ENCODE peak calls at places on chromosomes 16 and 17, in five cellular contexts. E, M, N, K and P are unnamed samples.
A peak's percentile ranks its signal among the peaks of the same experiment; 100 is the strongest.

GRCh38 chr17:38925263-38925995 is at the start of gene LASP1NB:
- DNase-seq in E (no peak), M (no peak), N (peak; percentile 57), K (peak; percentile 40), P (no peak)

GRCh38 chr16:87948735-87949070 is 2.5 kb upstream of the BANP start:
- DNase-seq in E (no peak), M (no peak), N (no peak), K (no peak), P (no peak)

GRCh38 chr17:70875729-70876344 is 706.5 kb downstream of the KCNJ2 start:
- DNase-seq in E (no peak), M (no peak), N (peak; percentile 69), K (no peak), P (no peak)

GRCh38 chr17:79904865-79905264 is 65.6 kb upstream of the CBX4 start:
- DNase-seq in E (no peak), M (no peak), N (no peak), K (no peak), P (no peak)

GRCh38 chr16:50711862-50712567 is 18.6 kb downstream of the NOD2 start:
- DNase-seq in E (no peak), M (no peak), N (no peak), K (no peak), P (no peak)

GRCh38 chr16:87582221-87582965 is 19.9 kb upstream of the JPH3 start:
- DNase-seq in E (peak; percentile 30), M (peak; percentile 64), N (peak; percentile 88), K (no peak), P (no peak)

GRCh38 chr17:18280766-18281165 is 20.3 kb downstream of the MIEF2 start:
- DNase-seq in E (no peak), M (no peak), N (no peak), K (no peak), P (no peak)

GRCh38 chr16:6374816-6375215 is 957.8 kb upstream of the RBFOX1 start:
- DNase-seq in E (no peak), M (no peak), N (no peak), K (no peak), P (no peak)

GRCh38 chr17:64682261-64683181 is 20.4 kb upstream of the SMURF2 start:
- DNase-seq in E (no peak), M (no peak), N (peak; percentile 31), K (no peak), P (no peak)

GRCh38 chr16:73173396-73173795 is 125.5 kb upstream of the ZFHX3 start:
- DNase-seq in E (no peak), M (no peak), N (no peak), K (no peak), P (no peak)

GRCh38 chr16:83945587-83945986 is 7.5 kb upstream of the OSGIN1 start:
- DNase-seq in E (no peak), M (no peak), N (no peak), K (no peak), P (no peak)

GRCh38 chr17:72388765-72389473 is 268.1 kb downstream of the SOX9 start:
- DNase-seq in E (no peak), M (no peak), N (no peak), K (no peak), P (no peak)

GRCh38 chr17:82985973-82986372 is 93.4 kb upstream of the METRNL start:
- DNase-seq in E (no peak), M (no peak), N (peak; percentile 4), K (peak; percentile 67), P (peak; percentile 78)

GRCh38 chr17:44345497-44346026 is 460 bp downstream of the GRN start:
- DNase-seq in E (no peak), M (peak; percentile 43), N (peak; percentile 59), K (peak; percentile 42), P (no peak)

GRCh38 chr16:425740-426114 is 278 bp downstream of the RAB11FIP3 start:
- DNase-seq in E (no peak), M (no peak), N (no peak), K (no peak), P (no peak)

GRCh38 chr17:42200702-42201101 is 6.4 kb upstream of the GHDC start:
- DNase-seq in E (no peak), M (no peak), N (peak; percentile 88), K (no peak), P (no peak)

GRCh38 chr17:14211778-14212177 is 24.9 kb downstream of the CDRT15 start:
- DNase-seq in E (no peak), M (no peak), N (peak; percentile 4), K (peak; percentile 40), P (no peak)
- TF ChIP-seq CTCF in E (peak; percentile 49), M (no peak), N (peak; percentile 23), K (peak; percentile 48), P (no peak)

GRCh38 chr17:48970865-48971687 is 2.7 kb upstream of the GIP start:
- DNase-seq in E (no peak), M (no peak), N (no peak), K (no peak), P (no peak)
- TF ChIP-seq CTCF in E (no peak), M (no peak), N (no peak), K (no peak), P (no peak)

DNA sequence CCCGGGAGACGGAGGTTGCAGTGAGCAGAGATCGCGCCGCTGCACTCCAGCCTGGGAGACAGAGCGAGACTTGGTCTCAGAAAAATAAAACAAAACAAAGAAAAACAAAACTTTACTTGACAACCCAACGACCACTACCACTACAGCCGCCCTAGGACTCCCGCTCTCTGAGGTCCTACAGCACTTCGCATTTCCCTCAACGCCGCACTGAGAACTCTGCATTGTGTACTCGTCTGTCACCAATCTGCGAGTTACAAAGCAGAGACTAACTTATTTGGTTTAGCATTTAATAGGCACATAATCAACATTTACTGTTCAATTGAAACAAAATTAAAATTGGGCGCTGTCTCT is 479 bp upstream of the ZNF207 start:
- DNase-seq in E (no peak), M (peak; percentile 21), N (peak; percentile 27), K (no peak), P (no peak)
- TF ChIP-seq CTCF in E (no peak), M (no peak), N (no peak), K (no peak), P (no peak)

GRCh38 chr17:1976683-1977064 is 48.5 kb downstream of the RTN4RL1 start:
- DNase-seq in E (no peak), M (no peak), N (no peak), K (no peak), P (no peak)
- TF ChIP-seq CTCF in E (no peak), M (no peak), N (no peak), K (no peak), P (no peak)

DNA sequence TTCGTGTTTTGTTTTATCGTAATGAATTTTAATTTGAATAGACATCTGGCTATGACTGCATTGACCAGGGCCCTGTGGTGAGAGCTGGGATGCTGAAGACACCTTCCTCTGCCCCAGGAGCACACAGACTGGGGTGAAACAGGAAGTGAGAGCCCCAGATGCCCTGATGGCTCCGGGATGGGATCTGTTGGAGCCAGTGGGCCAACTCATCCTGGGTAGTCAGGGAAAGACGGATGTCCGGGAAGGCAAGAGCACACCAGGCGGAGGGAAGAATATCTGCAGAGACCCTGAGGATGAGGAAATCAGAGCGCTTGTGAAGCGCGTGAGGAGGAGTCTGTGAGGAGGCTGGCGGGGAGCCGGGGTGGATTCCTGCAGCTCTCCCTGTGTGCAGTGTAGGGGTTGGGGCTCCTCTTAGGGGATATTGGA is 71.5 kb upstream of the LGALS9 start:
- DNase-seq in E (no peak), M (peak; percentile 21), N (peak; percentile 94), K (no peak), P (no peak)
- TF ChIP-seq CTCF in E (peak; percentile 35), M (peak; percentile 6), N (peak; percentile 56), K (no peak), P (no peak)

GRCh38 chr16:3095869-3096268 is 3.2 kb downstream of the ZSCAN10 start:
- DNase-seq in E (no peak), M (no peak), N (no peak), K (peak; percentile 47), P (no peak)
- TF ChIP-seq CTCF in E (peak; percentile 21), M (no peak), N (peak; percentile 22), K (peak; percentile 60), P (peak; percentile 35)

DNA sequence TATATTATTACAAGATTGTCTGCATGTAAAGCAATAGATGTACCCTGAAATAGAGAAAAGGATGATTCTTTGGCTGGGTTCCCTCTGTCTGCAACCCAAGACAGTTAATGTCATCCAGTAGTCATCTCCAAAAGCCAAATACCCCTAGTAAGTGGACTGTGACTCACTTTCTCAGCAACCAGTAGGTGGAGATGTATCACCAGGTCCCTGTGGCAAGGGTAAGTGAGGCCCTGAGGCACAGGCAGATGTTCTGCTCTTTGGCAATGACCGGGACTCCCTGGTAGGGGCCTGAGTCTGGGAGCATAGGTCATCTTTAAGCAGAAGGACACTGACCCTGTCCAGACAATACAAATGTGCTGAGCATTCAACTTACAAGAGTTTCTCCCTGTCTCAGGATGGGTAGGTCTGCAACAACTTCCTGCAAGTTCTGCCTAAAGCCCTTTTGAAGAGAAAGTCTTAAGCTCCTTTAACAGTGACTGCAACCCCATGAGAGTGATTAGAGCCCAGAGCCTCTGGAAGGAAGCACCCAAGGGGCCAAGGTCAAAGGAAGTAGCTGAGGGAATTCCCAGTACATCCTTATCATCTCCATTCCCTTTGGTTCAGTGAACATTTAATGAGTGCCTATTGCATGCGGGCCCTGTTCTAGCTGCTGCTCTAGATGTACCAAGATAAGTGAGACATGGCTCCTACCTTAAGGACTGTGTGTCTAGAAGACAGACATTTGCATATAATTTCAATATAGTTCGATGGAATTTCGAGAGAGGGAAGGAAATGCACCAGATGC is 31.9 kb downstream of the PMP22 start:
- DNase-seq in E (no peak), M (no peak), N (peak; percentile 48), K (no peak), P (no peak)
- TF ChIP-seq CTCF in E (peak; percentile 56), M (no peak), N (peak; percentile 50), K (no peak), P (no peak)

GRCh38 chr16:4957720-4958509 is at the start of gene SEC14L5:
- DNase-seq in E (peak; percentile 67), M (peak; percentile 98), N (peak; percentile 98), K (peak; percentile 72), P (peak; percentile 99)
- TF ChIP-seq CTCF in E (no peak), M (no peak), N (no peak), K (no peak), P (no peak)